ENCODE peak calls at places on chromosomes 5 and 9, in five cellular contexts. C is stomach, S is transverse colon, Y is K562, E is GM23338. G is an unnamed sample.

GRCh38 chr9:77533678-77534077 is 114.4 kb downstream of the GNA14 start:
- DNase-seq in C (no peak), S (peak; percentile 20), Y (no peak), E (no peak), G (no peak)

GRCh38 chr9:16960084-16960483 is 89.6 kb upstream of the BNC2 start:
- DNase-seq in C (no peak), S (no peak), Y (no peak), E (no peak), G (no peak)

GRCh38 chr5:34930527-34930844 is 1.1 kb downstream of the DNAJC21 start:
- DNase-seq in C (no peak), S (no peak), Y (no peak), E (no peak), G (no peak)

GRCh38 chr5:1044117-1044516 is 35.5 kb downstream of the NKD2 start:
- DNase-seq in C (no peak), S (no peak), Y (no peak), E (no peak), G (peak; percentile 7)

GRCh38 chr9:121023064-121023463 is 27.0 kb downstream of the C5 start:
- DNase-seq in C (no peak), S (no peak), Y (no peak), E (no peak), G (no peak)

GRCh38 chr5:139402561-139403158 is 1.2 kb downstream of the SPATA24 start:
- DNase-seq in C (no peak), S (peak; percentile 42), Y (peak; percentile 70), E (peak; percentile 82), G (no peak)

GRCh38 chr9:76732341-76732958 is 31.8 kb upstream of the PCA3 start:
- DNase-seq in C (no peak), S (no peak), Y (no peak), E (no peak), G (no peak)

GRCh38 chr5:139946006-139946405 is 97.1 kb downstream of the NRG2 start:
- DNase-seq in C (no peak), S (no peak), Y (no peak), E (no peak), G (no peak)

GRCh38 chr5:78896128-78896527 is 89.0 kb downstream of the ARSB start:
- DNase-seq in C (no peak), S (no peak), Y (no peak), E (no peak), G (no peak)

DNA sequence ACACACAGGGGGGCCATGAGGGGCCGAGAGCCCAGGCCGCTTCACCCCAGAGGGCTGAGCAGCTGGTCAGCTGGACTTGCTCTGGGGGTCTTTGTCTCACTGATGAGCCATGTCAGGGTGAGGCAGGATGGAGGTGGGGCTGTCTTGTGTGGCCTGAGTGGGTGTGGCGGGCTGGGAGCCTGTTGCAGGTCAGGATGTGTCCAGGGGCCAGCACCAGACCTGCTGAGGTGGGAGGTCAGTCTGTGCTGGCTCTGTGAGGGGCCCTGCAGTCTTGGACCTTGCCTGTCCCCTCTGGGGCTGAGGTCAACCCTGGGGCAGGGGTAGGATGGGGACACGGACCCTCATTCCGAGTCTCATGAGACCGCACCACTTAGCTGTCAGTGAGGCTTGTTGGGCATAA is 56.9 kb downstream of the RXRA start:
- DNase-seq in C (no peak), S (no peak), Y (no peak), E (no peak), G (no peak)
- H3K27ac ChIP-seq in C (peak overlapping the region; percentile 30), S (peak overlapping the region; percentile 65), Y (no peak overlapping the region), E (no peak overlapping the region), G (no peak overlapping the region)

GRCh38 chr5:160463227-160463626 is 41.6 kb downstream of the PTTG1 start:
- DNase-seq in C (no peak), S (no peak), Y (no peak), E (no peak), G (no peak)

GRCh38 chr5:160466121-160466520 is 44.5 kb downstream of the PTTG1 start:
- DNase-seq in C (no peak), S (no peak), Y (no peak), E (no peak), G (no peak)

GRCh38 chr5:160464466-160464797 is 42.8 kb downstream of the PTTG1 start:
- DNase-seq in C (no peak), S (no peak), Y (no peak), E (no peak), G (no peak)

GRCh38 chr5:160462167-160462566 is 40.5 kb downstream of the PTTG1 start:
- DNase-seq in C (no peak), S (no peak), Y (no peak), E (no peak), G (no peak)

DNA sequence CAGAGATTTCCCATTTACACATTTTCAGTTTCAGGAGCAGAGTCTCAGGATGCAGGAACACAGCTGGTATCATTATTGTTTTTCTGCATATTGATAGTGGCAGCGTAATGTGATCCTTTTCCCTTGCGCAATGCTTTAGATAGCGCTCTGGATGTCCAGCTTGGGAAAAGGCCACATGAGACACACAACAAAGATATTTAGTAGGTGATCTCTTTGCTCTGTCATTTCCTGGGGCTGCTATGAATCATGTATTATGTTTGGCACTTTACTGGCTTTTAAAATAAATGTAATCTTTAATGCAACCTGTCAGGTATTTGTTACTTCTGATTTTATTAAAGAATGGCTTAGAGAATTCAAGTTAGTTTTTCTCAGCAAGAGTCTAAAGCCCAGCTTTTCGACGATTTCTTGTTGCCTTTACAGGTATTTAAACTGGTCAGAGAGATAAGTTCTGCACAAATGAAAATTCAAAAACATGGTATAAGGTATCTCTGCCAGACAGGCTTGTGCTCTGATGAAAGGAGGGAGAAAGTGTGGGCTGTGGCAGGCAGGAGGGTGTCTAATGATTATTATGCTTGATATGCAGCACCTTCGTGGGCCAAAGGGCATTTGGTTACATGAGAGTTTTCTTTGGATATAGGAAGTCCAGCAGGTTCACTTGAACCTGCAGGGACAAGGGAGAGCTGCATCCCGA is 42.3 kb downstream of the PTTG1 start:
- DNase-seq in C (no peak), S (no peak), Y (no peak), E (no peak), G (no peak)
- TF ChIP-seq POLR2AphosphoS5 in C (no peak), S (no peak), Y (no peak), E (no peak), G (no peak)

DNA sequence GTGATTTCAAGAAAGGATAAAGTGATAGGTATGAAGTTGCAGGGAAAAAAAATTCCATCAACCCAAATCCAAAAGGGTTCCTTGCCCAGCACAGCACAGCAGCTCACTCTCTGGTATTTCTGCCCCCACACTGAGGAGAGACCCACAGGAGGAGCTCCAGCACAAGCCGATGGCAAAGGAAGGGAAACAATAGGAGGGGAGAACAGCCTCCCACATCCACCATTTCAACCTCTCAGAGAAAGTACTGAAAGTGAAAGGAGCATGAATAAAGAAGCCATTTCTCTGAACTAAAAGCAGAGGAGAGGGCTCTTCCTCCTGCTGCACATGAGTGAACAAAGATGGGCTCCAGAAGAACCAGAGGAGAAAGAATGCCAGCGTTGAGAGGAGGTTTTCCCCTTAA is 54.9 kb upstream of the ZSWIM6 start:
- DNase-seq in C (no peak), S (no peak), Y (no peak), E (peak; percentile 43), G (no peak)
- TF ChIP-seq CTCF in C (peak; percentile 4), S (no peak), Y (peak; percentile 13), E (peak; percentile 67), G (no peak)

DNA sequence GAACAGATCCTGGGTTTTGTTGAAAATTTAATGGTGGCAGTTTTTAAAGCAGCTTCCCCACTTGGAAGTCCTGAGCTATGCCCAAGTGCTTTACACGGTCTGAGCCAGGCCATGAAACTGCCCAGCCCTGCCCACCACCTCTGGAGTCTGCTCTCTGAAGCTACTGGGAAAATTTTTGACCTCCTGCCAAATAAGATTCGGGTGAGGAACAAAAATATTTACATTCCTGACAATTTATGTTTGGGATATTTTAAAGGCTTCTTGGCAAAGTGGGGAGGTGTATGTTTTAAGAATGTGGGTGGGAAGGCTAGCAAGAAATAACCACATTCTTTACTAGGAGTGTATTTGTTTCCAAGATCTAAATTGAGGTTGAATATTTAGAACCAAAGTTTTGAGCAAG is 50.0 kb downstream of the HACD4 start:
- DNase-seq in C (no peak), S (no peak), Y (no peak), E (no peak), G (no peak)
- H3K27ac ChIP-seq in C (peak overlapping the region; percentile 51), S (peak overlapping the region; percentile 54), Y (no peak overlapping the region), E (no peak overlapping the region), G (no peak overlapping the region)

DNA sequence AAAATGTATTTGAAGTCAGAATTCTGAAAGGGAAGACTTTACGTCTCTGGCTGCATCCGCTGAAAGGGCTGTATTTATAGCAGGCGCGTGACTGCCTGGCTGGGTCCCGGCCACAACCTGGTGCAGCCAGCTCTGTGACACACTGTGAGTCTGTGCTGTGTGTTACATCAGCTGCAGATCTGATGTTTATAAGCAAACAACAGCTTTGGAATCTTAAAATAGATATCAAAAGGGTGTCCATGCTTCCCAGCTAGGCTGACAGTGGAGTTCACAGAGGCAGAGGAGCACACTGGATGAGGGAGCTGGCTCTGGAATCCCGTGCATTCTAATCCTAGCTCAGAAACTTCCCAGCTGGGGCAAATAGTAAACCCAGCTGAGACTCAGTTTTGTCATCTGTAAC is 433.4 kb upstream of the BRINP1 start:
- DNase-seq in C (no peak), S (peak; percentile 11), Y (no peak), E (peak; percentile 3), G (peak; percentile 76)
- TF ChIP-seq POLR2AphosphoS5 in C (peak; percentile 63), S (peak; percentile 9), Y (no peak), E (no peak), G (no peak)

GRCh38 chr5:168086104-168086610 is 205.3 kb upstream of the WWC1 start:
- DNase-seq in C (no peak), S (peak; percentile 44), Y (no peak), E (peak; percentile 27), G (no peak)
- TF ChIP-seq CTCF in C (no peak), S (peak; percentile 23), Y (no peak), E (peak; percentile 29), G (no peak)

DNA sequence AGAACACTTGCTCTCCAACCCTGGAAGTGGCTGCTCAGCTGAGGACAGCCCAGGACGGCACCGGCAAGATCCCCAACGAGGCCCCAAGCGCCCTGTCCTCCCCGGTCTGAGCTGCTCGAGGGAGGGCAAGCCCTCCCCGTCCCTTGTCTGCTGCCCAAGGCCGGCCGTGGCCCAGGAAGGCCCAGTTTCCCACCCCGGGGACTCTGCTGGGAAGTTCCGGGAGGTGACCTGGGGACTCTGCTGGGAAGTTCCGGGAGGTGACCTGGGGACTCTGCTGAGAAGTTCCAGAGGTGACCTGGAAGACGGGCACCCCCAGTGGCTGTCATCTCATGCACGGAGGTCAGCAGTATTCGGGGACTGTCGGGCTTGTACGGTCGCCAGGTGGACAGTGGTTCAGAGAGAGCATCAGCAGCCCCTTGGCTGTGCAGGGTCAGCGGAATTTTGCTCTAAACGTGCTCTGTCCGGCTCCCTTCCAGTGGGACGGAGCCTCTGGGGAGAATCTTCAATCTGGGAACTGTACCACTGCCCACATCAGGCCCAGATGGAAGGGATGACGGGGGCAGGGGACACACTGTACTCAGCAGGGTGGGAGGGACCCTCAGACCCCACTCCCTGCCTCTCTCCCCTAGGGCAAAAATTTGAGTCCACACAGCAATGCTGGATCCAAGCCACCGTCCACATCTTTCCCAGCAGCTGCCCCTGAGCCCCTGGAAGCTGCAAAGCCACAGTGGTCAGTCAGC is 7.2 kb downstream of the NACC2 start:
- DNase-seq in C (no peak), S (no peak), Y (no peak), E (no peak), G (no peak)
- H3K27ac ChIP-seq in C (peak overlapping the region; percentile 27), S (peak overlapping the region; percentile 98), Y (no peak overlapping the region), E (no peak overlapping the region), G (no peak overlapping the region)

DNA sequence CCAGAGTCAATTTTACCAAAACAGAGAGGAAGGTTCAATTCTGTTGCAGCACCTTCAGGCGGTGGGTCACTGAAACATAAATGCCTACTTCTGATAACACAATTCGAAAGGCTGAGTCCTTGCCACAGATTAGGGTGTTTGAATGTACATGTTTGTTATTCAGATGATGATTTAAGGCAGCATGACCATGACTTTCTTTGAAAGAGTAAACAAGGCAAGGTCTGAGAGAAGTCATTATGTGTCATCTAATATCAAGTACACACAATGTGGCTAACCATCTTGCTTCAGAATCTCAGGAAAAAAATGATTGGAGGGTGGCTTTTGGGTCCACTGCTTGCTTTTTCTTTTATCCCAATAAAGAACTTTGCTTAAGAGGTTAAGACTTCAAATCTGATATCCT is 457.5 kb downstream of the TAF11L14 start:
- DNase-seq in C (no peak), S (no peak), Y (no peak), E (no peak), G (no peak)
- TF ChIP-seq POLR2AphosphoS5 in C (no peak), S (no peak), Y (no peak), E (no peak), G (no peak)